ENCODE peak calls at places on chromosome X, in four cellular contexts. One of them, this sample, is unnamed.

GRCh38 chrX:106730385-106730784 is 3.9 kb downstream of the RNF128 start:
- DNase-seq in tibial artery: no peak
- DNase-seq in IMR-90: peak
- DNase-seq in AG04450: no peak
- DNase-seq in this sample: no peak

GRCh38 chrX:47174846-47175587 is 18.6 kb upstream of the UBA1 start:
- DNase-seq in AG04450: no peak
- DNase-seq in tibial artery: no peak
- DNase-seq in IMR-90: no peak
- DNase-seq in this sample: no peak

GRCh38 chrX:154470914-154471568 is 8.0 kb downstream of the LAGE3 start:
- DNase-seq in AG04450: no peak
- DNase-seq in tibial artery: no peak
- DNase-seq in IMR-90: no peak
- DNase-seq in this sample: no peak

GRCh38 chrX:132443196-132443595 is 45.6 kb downstream of the MBNL3 start:
- DNase-seq in tibial artery: no peak
- DNase-seq in AG04450: no peak
- DNase-seq in IMR-90: no peak
- DNase-seq in this sample: no peak

GRCh38 chrX:103063191-103063845 is 653 bp downstream of the BEX1 start:
- DNase-seq in tibial artery: no peak
- DNase-seq in IMR-90: peak
- DNase-seq in AG04450: no peak
- DNase-seq in this sample: no peak

GRCh38 chrX:34341814-34342213 is 209.7 kb upstream of the FAM47A start:
- DNase-seq in IMR-90: no peak
- DNase-seq in tibial artery: no peak
- DNase-seq in AG04450: no peak
- DNase-seq in this sample: no peak

GRCh38 chrX:110514498-110514897 is 155.8 kb downstream of the RTL9 start:
- DNase-seq in AG04450: no peak
- DNase-seq in IMR-90: no peak
- DNase-seq in tibial artery: no peak
- DNase-seq in this sample: no peak

GRCh38 chrX:154734101-154734781 is 16.6 kb downstream of the GAB3 start:
- DNase-seq in IMR-90: peak
- DNase-seq in AG04450: no peak
- DNase-seq in tibial artery: peak
- DNase-seq in this sample: peak

GRCh38 chrX:115350696-115351408 is 61.3 kb downstream of the LUZP4 start:
- DNase-seq in AG04450: no peak
- DNase-seq in IMR-90: no peak
- DNase-seq in tibial artery: no peak
- DNase-seq in this sample: no peak

GRCh38 chrX:133670394-133670793 is 255.1 kb upstream of the GPC4 start:
- DNase-seq in AG04450: peak
- DNase-seq in tibial artery: no peak
- DNase-seq in IMR-90: peak
- DNase-seq in this sample: peak

GRCh38 chrX:111098874-111099273 is 2.9 kb downstream of the PAK3 start:
- DNase-seq in IMR-90: peak
- DNase-seq in tibial artery: no peak
- DNase-seq in AG04450: no peak
- DNase-seq in this sample: peak

This sample was measured in uterus.